ENCODE peak calls at places on chromosomes 5 and 9, in six cellular contexts. J is GM23338, Y is WTC11, D is HepG2, U is H1, P is K562. A is an unnamed sample.

GRCh38 chr5:179233909-179234562 is 111.2 kb downstream of the ADAMTS2 start:
- DNase-seq in J (no peak), Y (peak; percentile 9), D (no peak), U (no peak), P (no peak), A (no peak)

GRCh38 chr9:34332370-34332964 is 3.1 kb downstream of the NUDT2 start:
- DNase-seq in J (peak; percentile 60), Y (no peak), D (peak; percentile 60), U (no peak), P (peak; percentile 15), A (peak; percentile 12)

GRCh38 chr9:129979346-129979745 is 63.6 kb downstream of the FNBP1 start:
- DNase-seq in J (no peak), Y (no peak), D (no peak), U (no peak), P (no peak), A (no peak)

GRCh38 chr9:135269912-135270630 is 182.6 kb downstream of the OLFM1 start:
- DNase-seq in J (no peak), Y (no peak), D (no peak), U (no peak), P (no peak), A (no peak)

GRCh38 chr5:150640311-150641005 is at the start of gene SYNPO:
- DNase-seq in J (no peak), Y (no peak), D (peak; percentile 25), U (no peak), P (peak; percentile 68), A (no peak)

GRCh38 chr5:141845371-141845821 is 32.8 kb downstream of the PCDH1 start:
- DNase-seq in J (peak; percentile 91), Y (peak; percentile 63), D (no peak), U (no peak), P (peak; percentile 70), A (no peak)

GRCh38 chr5:133438487-133438886 is 173.9 kb downstream of the FSTL4 start:
- DNase-seq in J (no peak), Y (no peak), D (no peak), U (no peak), P (no peak), A (no peak)

GRCh38 chr9:80842383-80842782 is 847.0 kb downstream of the TLE1 start:
- DNase-seq in J (no peak), Y (no peak), D (no peak), U (no peak), P (no peak), A (no peak)

GRCh38 chr5:40191041-40191550 is 488.6 kb upstream of the PTGER4 start:
- DNase-seq in J (no peak), Y (no peak), D (no peak), U (no peak), P (no peak), A (no peak)

GRCh38 chr5:107313098-107313497 is 357.6 kb downstream of the EFNA5 start:
- DNase-seq in J (no peak), Y (no peak), D (no peak), U (no peak), P (no peak), A (no peak)

GRCh38 chr9:72951520-72952393 is 1.1 kb downstream of the ALDH1A1 start:
- DNase-seq in J (no peak), Y (no peak), D (no peak), U (no peak), P (no peak), A (no peak)

GRCh38 chr9:12696931-12697622 is 3.9 kb downstream of the TYRP1 start:
- DNase-seq in J (no peak), Y (no peak), D (no peak), U (no peak), P (no peak), A (no peak)

GRCh38 chr5:79850316-79850822 is 140.7 kb downstream of the MTX3 start:
- DNase-seq in J (no peak), Y (no peak), D (no peak), U (no peak), P (no peak), A (no peak)

GRCh38 chr5:33209252-33209651 is 231.5 kb upstream of the TARS1 start:
- DNase-seq in J (no peak), Y (no peak), D (no peak), U (no peak), P (no peak), A (no peak)

GRCh38 chr5:78591227-78591626 is 57.3 kb downstream of the LHFPL2 start:
- DNase-seq in J (no peak), Y (no peak), D (peak; percentile 54), U (no peak), P (no peak), A (no peak)

GRCh38 chr5:178785999-178786398 is 55.5 kb upstream of the ZNF354A start:
- DNase-seq in J (no peak), Y (no peak), D (no peak), U (no peak), P (peak; percentile 28), A (no peak)

GRCh38 chr9:110975278-110975677 is 63.0 kb downstream of the LPAR1 start:
- DNase-seq in J (no peak), Y (no peak), D (no peak), U (no peak), P (no peak), A (no peak)

GRCh38 chr9:110971705-110972104 is 66.6 kb downstream of the LPAR1 start:
- DNase-seq in J (no peak), Y (no peak), D (no peak), U (no peak), P (no peak), A (no peak)

GRCh38 chr9:110967196-110967595 is 71.1 kb downstream of the LPAR1 start:
- DNase-seq in J (no peak), Y (no peak), D (no peak), U (no peak), P (no peak), A (no peak)

GRCh38 chr9:110971234-110971633 is 67.0 kb downstream of the LPAR1 start:
- DNase-seq in J (no peak), Y (no peak), D (no peak), U (no peak), P (no peak), A (no peak)

GRCh38 chr9:110969971-110970381 is 68.3 kb downstream of the LPAR1 start:
- DNase-seq in J (no peak), Y (no peak), D (peak; percentile 5), U (no peak), P (no peak), A (no peak)
- TF ChIP-seq CREB1 in J (no peak), Y (no peak), D (no peak), U (no peak), P (no peak), A (no peak)

GRCh38 chr9:98117984-98118639 is 910 bp downstream of the TRIM14 start:
- DNase-seq in J (peak; percentile 40), Y (no peak), D (peak; percentile 82), U (no peak), P (peak; percentile 42), A (no peak)
- TF ChIP-seq CREB1 in J (no peak), Y (no peak), D (no peak), U (no peak), P (no peak), A (no peak)

GRCh38 chr9:35611230-35611797 is 6.3 kb downstream of the TESK1 start:
- DNase-seq in J (peak; percentile 80), Y (peak; percentile 63), D (peak; percentile 17), U (no peak), P (peak; percentile 35), A (no peak)

GRCh38 chr9:35608221-35608620 is 3.2 kb downstream of the TESK1 start:
- DNase-seq in J (no peak), Y (no peak), D (no peak), U (no peak), P (no peak), A (no peak)

GRCh38 chr9:35606726-35607125 is 1.7 kb downstream of the TESK1 start:
- DNase-seq in J (no peak), Y (no peak), D (no peak), U (no peak), P (no peak), A (no peak)

GRCh38 chr9:35609820-35610163 is 4.7 kb downstream of the TESK1 start:
- DNase-seq in J (no peak), Y (no peak), D (no peak), U (no peak), P (no peak), A (no peak)

GRCh38 chr9:35609001-35609819 is 4.1 kb downstream of the TESK1 start:
- DNase-seq in J (no peak), Y (no peak), D (no peak), U (no peak), P (no peak), A (no peak)
- TF ChIP-seq CREB1 in J (no peak), Y (no peak), D (no peak), U (no peak), P (no peak), A (no peak)

GRCh38 chr5:181217111-181217804 is 5.8 kb upstream of the TRIM41 start:
- DNase-seq in J (peak; percentile 77), Y (peak; percentile 71), D (no peak), U (no peak), P (peak; percentile 47), A (peak; percentile 25)

GRCh38 chr5:181219262-181220177 is 3.6 kb upstream of the TRIM41 start:
- DNase-seq in J (peak; percentile 35), Y (no peak), D (no peak), U (no peak), P (no peak), A (no peak)

GRCh38 chr5:181215997-181216982 is 6.8 kb upstream of the TRIM41 start:
- DNase-seq in J (peak; percentile 37), Y (peak; percentile 47), D (no peak), U (no peak), P (no peak), A (peak; percentile 9)

GRCh38 chr5:181218795-181219124 is 4.3 kb upstream of the TRIM41 start:
- DNase-seq in J (peak; percentile 33), Y (no peak), D (no peak), U (no peak), P (no peak), A (no peak)

GRCh38 chr5:181217805-181218065 is 5.3 kb upstream of the TRIM41 start:
- DNase-seq in J (no peak), Y (no peak), D (no peak), U (no peak), P (no peak), A (no peak)
- TF ChIP-seq CREB1 in J (no peak), Y (no peak), D (no peak), U (no peak), P (no peak), A (no peak)

DNA sequence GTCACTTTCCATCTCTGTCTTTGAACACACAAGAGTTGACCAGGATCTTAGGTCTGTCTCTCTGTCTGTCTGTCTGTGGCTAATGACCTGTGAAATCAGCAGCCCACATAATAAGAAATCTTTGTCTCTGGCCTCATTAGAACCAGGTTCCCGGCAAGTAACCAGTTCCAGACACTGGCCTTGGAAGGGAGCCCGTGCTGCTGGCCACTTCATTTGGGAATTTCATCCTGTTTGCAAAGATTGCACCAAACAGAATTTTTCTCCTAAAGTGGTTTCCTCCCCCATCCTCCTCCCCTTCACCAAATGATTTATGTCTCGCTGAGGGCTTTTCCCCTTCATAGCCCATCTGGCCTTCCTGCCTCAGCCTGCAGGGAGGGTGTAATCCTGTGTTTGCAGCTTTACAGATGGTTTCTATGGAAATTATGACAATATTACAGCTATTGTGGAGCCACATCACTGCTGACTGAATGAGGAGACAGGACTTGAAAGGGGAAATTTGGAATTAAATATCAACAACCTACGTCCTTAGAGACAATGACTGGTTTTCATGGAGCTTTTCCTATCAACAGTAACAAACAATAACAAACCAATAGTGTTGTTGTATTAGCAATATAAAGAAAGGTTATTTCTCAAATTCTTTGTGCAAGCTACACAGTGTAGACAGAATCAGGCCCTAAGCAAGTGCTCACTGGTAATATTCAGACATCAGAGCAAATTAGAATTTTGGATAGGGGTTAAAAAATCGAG is 25.7 kb downstream of the DPYSL3 start:
- DNase-seq in J (no peak), Y (no peak), D (no peak), U (no peak), P (no peak), A (no peak)
- TF ChIP-seq CREB1 in J (no peak), Y (no peak), D (no peak), U (no peak), P (no peak), A (no peak)

A was measured in GM12878.